ENCODE peak calls at places on chromosomes 7 and 10, in four cellular contexts. B is posterior vena cava, I is left lung, J is lung. O is an unnamed sample.

GRCh38 chr10:28768227-28768626 is 90.9 kb downstream of the BAMBI start:
- DNase-seq in I (no peak), J (no peak), B (no peak), O (no peak)

GRCh38 chr10:111482621-111483216 is 405.9 kb downstream of the ADRA2A start:
- DNase-seq in I (no peak), J (no peak), B (no peak), O (no peak)

GRCh38 chr7:39952378-39952777 is 2.3 kb downstream of the CDK13 start:
- DNase-seq in J (no peak), I (no peak), B (no peak), O (no peak)

GRCh38 chr7:21023841-21024502 is 237.3 kb upstream of the SP8 start:
- DNase-seq in J (no peak), B (no peak), I (no peak), O (no peak)

GRCh38 chr7:107879400-107880035 is 11.5 kb upstream of the DLD start:
- DNase-seq in B (no peak), I (no peak), J (no peak), O (peak)

GRCh38 chr10:97640868-97641811 is 669 bp downstream of the PI4K2A start:
- DNase-seq in I (no peak), J (no peak), B (peak), O (peak)

GRCh38 chr10:79417731-79418130 is 27.7 kb downstream of the ZCCHC24 start:
- DNase-seq in B (peak), I (peak), J (no peak), O (peak)

GRCh38 chr10:125159486-125159931 is 854 bp downstream of the CTBP2 start:
- DNase-seq in J (no peak), I (peak), B (no peak), O (peak)

GRCh38 chr10:48251525-48252353 is 22.8 kb downstream of the FRMPD2 start:
- DNase-seq in I (peak), J (no peak), B (no peak), O (no peak)

GRCh38 chr7:31962246-31962645 is 108.0 kb downstream of the PDE1C start:
- DNase-seq in J (no peak), I (no peak), B (no peak), O (no peak)

GRCh38 chr10:3475367-3475766 is 302.8 kb upstream of the PITRM1 start:
- DNase-seq in I (no peak), B (no peak), J (no peak), O (no peak)

GRCh38 chr7:129535896-129536295 is 33.6 kb downstream of the SMKR1 start:
- DNase-seq in B (no peak), I (no peak), J (no peak), O (no peak)

GRCh38 chr10:78267070-78267469 is 233.4 kb downstream of the RPS24 start:
- DNase-seq in J (no peak), B (no peak), I (no peak), O (no peak)

GRCh38 chr10:104296687-104297436 is 27.9 kb downstream of the GSTO2 start:
- DNase-seq in B (no peak), I (no peak), J (no peak), O (no peak)

GRCh38 chr10:4595920-4596319 is 230.1 kb upstream of the AKR1E2 start:
- DNase-seq in B (no peak), J (no peak), I (no peak), O (no peak)

GRCh38 chr10:125633517-125633999 is 49.4 kb downstream of the TEX36 start:
- DNase-seq in B (no peak), J (no peak), I (no peak), O (no peak)

GRCh38 chr10:6581750-6582697 is 1.9 kb upstream of the PRKCQ start:
- DNase-seq in B (no peak), I (no peak), J (no peak), O (no peak)

O was measured in left colon.